ENCODE peak calls at places on chromosomes 6 and 20, in ten cellular contexts. T is body of pancreas, S is NB4, Z is IMR-90, C is A549, Y is heart left ventricle, A is HCT116, R is upper lobe of left lung, D is uterus, Q is adrenal gland. O is an unnamed sample.

GRCh38 chr20:62744761-62745160 is 36.1 kb downstream of the NTSR1 start:
- DNase-seq in S (no peak), Y (no peak), Z (no peak), D (no peak), Q (no peak), C (no peak), T (no peak), R (no peak), A (no peak), O (peak; percentile 80)

GRCh38 chr6:166471797-166472260 is 89.1 kb upstream of the MPC1 start:
- DNase-seq in C (no peak), D (peak; percentile 7), Z (no peak), Y (no peak), Q (no peak), R (peak; percentile 82), A (no peak), S (no peak), T (no peak), O (no peak)

GRCh38 chr20:38130687-38131587 is 34.1 kb downstream of the TGM2 start:
- DNase-seq in S (no peak), R (no peak), Z (no peak), T (no peak), A (no peak), C (no peak), D (no peak), Q (no peak), Y (peak; percentile 23), O (no peak)

GRCh38 chr6:24883618-24884017 is 52.1 kb downstream of the RIPOR2 start:
- DNase-seq in D (no peak), Q (no peak), A (no peak), Z (peak; percentile 93), S (no peak), T (no peak), C (no peak), Y (no peak), R (no peak), O (no peak)

GRCh38 chr20:50546729-50547314 is 36.6 kb downstream of the PTPN1 start:
- DNase-seq in Y (no peak), T (no peak), A (no peak), R (no peak), S (no peak), D (no peak), C (no peak), Q (peak; percentile 49), Z (no peak), O (no peak)

GRCh38 chr6:51398793-51399192 is 580.1 kb downstream of the TFAP2B start:
- DNase-seq in Y (no peak), C (no peak), A (no peak), Q (no peak), D (no peak), R (no peak), T (no peak), Z (no peak), S (peak; percentile 3), O (no peak)

GRCh38 chr20:5657190-5657872 is 92.9 kb upstream of the SHLD1 start:
- DNase-seq in R (peak; percentile 68), C (peak; percentile 74), S (no peak), D (peak; percentile 51), Q (peak; percentile 75), Z (peak; percentile 99), A (no peak), Y (peak; percentile 33), T (no peak), O (peak; percentile 86)

GRCh38 chr6:140230282-140230681 is 855.8 kb upstream of the CITED2 start:
- DNase-seq in R (peak; percentile 78), S (no peak), T (no peak), A (no peak), Y (no peak), C (no peak), Q (no peak), D (no peak), Z (no peak), O (no peak)

GRCh38 chr20:59163641-59164530 is at the start of gene ZNF831:
- DNase-seq in D (no peak), Q (no peak), C (no peak), T (no peak), Y (no peak), A (no peak), Z (no peak), R (no peak), S (peak; percentile 72), O (no peak)
- TF ChIP-seq POLR2A in D (no peak), Q (no peak), C (no peak), T (no peak), Y (no peak), A (no peak), Z (no peak), R (no peak), S (no peak), O (no peak)

GRCh38 chr6:1215023-1215422 is 96.9 kb upstream of the FOXQ1 start:
- DNase-seq in D (no peak), C (no peak), A (no peak), T (no peak), Y (no peak), S (no peak), Q (no peak), R (no peak), Z (no peak), O (no peak)
- TF ChIP-seq CTCF in D (no peak), C (no peak), A (no peak), T (no peak), Y (no peak), S (no peak), Q (no peak), R (no peak), Z (no peak), O (no peak)

GRCh38 chr20:63895886-63896135 is 885 bp downstream of the DNAJC5 start:
- DNase-seq in T (no peak), S (peak; percentile 53), Z (peak; percentile 20), D (no peak), A (no peak), R (no peak), C (no peak), Y (no peak), Q (no peak), O (no peak)
- H3K4me3 ChIP-seq in T (peak overlapping the region; percentile 28), S (peak overlapping the region; percentile 78), Z (peak overlapping the region; percentile 86), D (peak overlapping the region; percentile 41), A (peak overlapping the region; percentile 86), R (peak overlapping the region; percentile 75), C (peak overlapping the region; percentile 65), Y (peak overlapping the region; percentile 75), Q (peak overlapping the region; percentile 33), O (peak overlapping the region; percentile 55)

GRCh38 chr20:45156728-45157127 is 18.0 kb upstream of the PI3 start:
- DNase-seq in A (no peak), Q (no peak), C (no peak), Y (no peak), S (no peak), Z (no peak), T (no peak), D (no peak), R (no peak), O (no peak)
- TF ChIP-seq POLR2A in A (no peak), Q (no peak), C (no peak), Y (no peak), S (no peak), Z (no peak), T (no peak), D (no peak), R (no peak), O (no peak)

DNA sequence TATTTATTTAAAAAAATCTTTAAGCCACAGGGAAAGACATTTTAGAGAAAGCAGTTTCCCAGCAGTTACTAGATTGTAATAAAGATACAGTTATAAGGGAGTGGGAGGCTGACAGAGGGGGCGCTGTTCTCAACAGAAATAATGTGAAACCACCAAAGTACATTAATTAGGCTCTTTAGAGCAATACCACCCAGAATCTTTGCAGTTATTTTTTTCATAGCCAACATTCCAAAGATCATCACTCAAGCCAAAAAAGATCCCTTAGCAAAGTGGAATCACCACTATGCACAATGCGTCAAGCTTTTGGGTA is 331.3 kb upstream of the DEFB112 start:
- DNase-seq in A (no peak), T (no peak), Y (no peak), D (no peak), Q (peak; percentile 3), C (no peak), R (no peak), Z (no peak), S (no peak), O (no peak)
- TF ChIP-seq CTCF in A (no peak), T (no peak), Y (no peak), D (no peak), Q (no peak), C (no peak), R (no peak), Z (no peak), S (peak; percentile 25), O (no peak)

GRCh38 chr20:19968488-19969073 is 48.6 kb upstream of the NAA20 start:
- DNase-seq in Q (no peak), Z (no peak), A (no peak), D (no peak), S (no peak), R (no peak), T (no peak), C (no peak), Y (no peak), O (no peak)
- H3K4me3 ChIP-seq in Q (no peak overlapping the region), Z (no peak overlapping the region), A (no peak overlapping the region), D (no peak overlapping the region), S (no peak overlapping the region), R (no peak overlapping the region), T (no peak overlapping the region), C (no peak overlapping the region), Y (no peak overlapping the region), O (no peak overlapping the region)

O was measured in lower leg skin.